ENCODE peak calls at places on chromosomes 2 and 18, in ten cellular contexts. U, S, F, C, W, E, L, B, G and V are unnamed samples.
A peak's percentile ranks its signal among the peaks of the same experiment; 100 is the strongest.

GRCh38 chr2:8421658-8422499 is 260.0 kb upstream of the ID2 start:
- DNase-seq in U (no peak), S (no peak), F (no peak), C (no peak), W (no peak), E (no peak), L (no peak), B (no peak), G (no peak), V (no peak)

GRCh38 chr2:118738524-118739308 is 108.7 kb downstream of the EN1 start:
- DNase-seq in U (peak; percentile 79), S (peak; percentile 88), F (peak; percentile 98), C (no peak), W (no peak), E (peak; percentile 98), L (peak; percentile 54), B (peak; percentile 9), G (no peak), V (peak; percentile 99)

GRCh38 chr18:2522112-2522511 is 49.2 kb downstream of the METTL4 start:
- DNase-seq in U (no peak), S (no peak), F (no peak), C (no peak), W (no peak), E (no peak), L (no peak), B (no peak), G (no peak), V (no peak)

GRCh38 chr18:3998698-3999333 is 456.3 kb downstream of the DLGAP1 start:
- DNase-seq in U (no peak), S (no peak), F (peak; percentile 34), C (no peak), W (no peak), E (peak; percentile 77), L (no peak), B (no peak), G (peak; percentile 13), V (peak; percentile 70)

GRCh38 chr18:62833494-62833893 is 118.2 kb downstream of the PHLPP1 start:
- DNase-seq in U (no peak), S (no peak), F (no peak), C (no peak), W (no peak), E (no peak), L (no peak), B (no peak), G (no peak), V (no peak)

GRCh38 chr18:79560042-79560860 is 119.4 kb upstream of the CTDP1 start:
- DNase-seq in U (no peak), S (no peak), F (no peak), C (no peak), W (peak; percentile 59), E (no peak), L (peak; percentile 32), B (no peak), G (no peak), V (no peak)

GRCh38 chr18:25061345-25061744 is 290.6 kb downstream of the ZNF521 start:
- DNase-seq in U (no peak), S (no peak), F (no peak), C (no peak), W (no peak), E (no peak), L (no peak), B (no peak), G (no peak), V (no peak)

GRCh38 chr18:313931-314330 is 46.1 kb upstream of the THOC1 start:
- DNase-seq in U (no peak), S (no peak), F (no peak), C (no peak), W (no peak), E (no peak), L (no peak), B (no peak), G (no peak), V (no peak)

GRCh38 chr2:68157002-68157401 is 686 bp upstream of the PNO1 start:
- DNase-seq in U (no peak), S (no peak), F (peak; percentile 27), C (no peak), W (peak; percentile 81), E (peak; percentile 16), L (no peak), B (no peak), G (no peak), V (no peak)

GRCh38 chr2:213285404-213285803 is 1.1 kb downstream of the SPAG16 start:
- DNase-seq in U (no peak), S (no peak), F (no peak), C (no peak), W (no peak), E (no peak), L (no peak), B (no peak), G (no peak), V (no peak)

DNA sequence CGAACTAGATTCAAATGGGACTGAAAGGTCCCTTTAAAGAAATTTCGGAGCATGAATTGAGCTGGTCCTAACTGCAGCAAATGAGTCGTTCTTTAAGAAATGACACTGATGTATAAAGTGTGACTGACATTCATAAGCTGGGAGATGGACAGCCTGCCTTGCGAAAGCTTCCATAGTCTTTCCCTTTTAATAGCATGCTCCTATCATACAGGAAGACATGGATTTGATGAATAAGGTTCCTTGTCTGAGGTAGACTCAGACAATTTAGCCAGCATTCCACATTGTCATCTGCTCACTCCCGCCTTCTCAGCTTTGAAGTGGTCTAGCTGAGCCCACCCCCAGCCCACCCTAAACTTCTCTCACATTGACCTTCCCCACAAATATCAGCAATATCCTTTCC is 264.9 kb downstream of the TSN start:
- DNase-seq in U (no peak), S (no peak), F (no peak), C (no peak), W (no peak), E (no peak), L (no peak), B (no peak), G (no peak), V (no peak)
- TF ChIP-seq CTCF in U (no peak), S (no peak), F (no peak), C (no peak), W (no peak), E (no peak), L (no peak), B (no peak), G (no peak), V (no peak)

GRCh38 chr18:32301976-32302743 is 112.3 kb downstream of the MEP1B start:
- DNase-seq in U (no peak), S (no peak), F (peak; percentile 93), C (no peak), W (no peak), E (peak; percentile 94), L (no peak), B (no peak), G (no peak), V (peak; percentile 90)
- H3K4me3 ChIP-seq in U (no peak overlapping the region), S (no peak overlapping the region), F (no peak overlapping the region), C (no peak overlapping the region), W (no peak overlapping the region), E (no peak overlapping the region), L (no peak overlapping the region), B (peak overlapping the region; percentile 39), G (no peak overlapping the region), V (no peak overlapping the region)

GRCh38 chr2:226716126-226716525 is 83.5 kb downstream of the IRS1 start:
- DNase-seq in U (no peak), S (no peak), F (no peak), C (no peak), W (no peak), E (no peak), L (no peak), B (no peak), G (no peak), V (no peak)

GRCh38 chr2:226721541-226721940 is 78.1 kb downstream of the IRS1 start:
- DNase-seq in U (peak; percentile 35), S (no peak), F (no peak), C (no peak), W (no peak), E (peak; percentile 36), L (peak; percentile 51), B (no peak), G (no peak), V (peak; percentile 66)

GRCh38 chr2:226725096-226725495 is 74.5 kb downstream of the IRS1 start:
- DNase-seq in U (no peak), S (no peak), F (no peak), C (no peak), W (no peak), E (peak; percentile 16), L (no peak), B (no peak), G (no peak), V (no peak)

GRCh38 chr2:226717719-226718118 is 81.9 kb downstream of the IRS1 start:
- DNase-seq in U (no peak), S (no peak), F (no peak), C (no peak), W (no peak), E (no peak), L (no peak), B (no peak), G (no peak), V (no peak)

GRCh38 chr2:226720948-226721347 is 78.7 kb downstream of the IRS1 start:
- DNase-seq in U (no peak), S (no peak), F (no peak), C (no peak), W (no peak), E (no peak), L (peak; percentile 82), B (no peak), G (no peak), V (no peak)
- TF ChIP-seq CTCF in U (no peak), S (no peak), F (no peak), C (no peak), W (no peak), E (no peak), L (no peak), B (no peak), G (no peak), V (no peak)

GRCh38 chr2:233944722-233945121 is 27.5 kb downstream of the TRPM8 start:
- DNase-seq in U (no peak), S (no peak), F (no peak), C (no peak), W (no peak), E (no peak), L (no peak), B (no peak), G (no peak), V (no peak)

GRCh38 chr2:233942731-233943130 is 25.6 kb downstream of the TRPM8 start:
- DNase-seq in U (no peak), S (no peak), F (no peak), C (no peak), W (no peak), E (no peak), L (no peak), B (no peak), G (no peak), V (no peak)

GRCh38 chr2:233940376-233941276 is 23.5 kb downstream of the TRPM8 start:
- DNase-seq in U (no peak), S (no peak), F (no peak), C (no peak), W (no peak), E (no peak), L (no peak), B (no peak), G (no peak), V (no peak)

GRCh38 chr2:233950078-233950825 is 33.1 kb downstream of the TRPM8 start:
- DNase-seq in U (no peak), S (no peak), F (no peak), C (no peak), W (no peak), E (no peak), L (no peak), B (no peak), G (no peak), V (no peak)

DNA sequence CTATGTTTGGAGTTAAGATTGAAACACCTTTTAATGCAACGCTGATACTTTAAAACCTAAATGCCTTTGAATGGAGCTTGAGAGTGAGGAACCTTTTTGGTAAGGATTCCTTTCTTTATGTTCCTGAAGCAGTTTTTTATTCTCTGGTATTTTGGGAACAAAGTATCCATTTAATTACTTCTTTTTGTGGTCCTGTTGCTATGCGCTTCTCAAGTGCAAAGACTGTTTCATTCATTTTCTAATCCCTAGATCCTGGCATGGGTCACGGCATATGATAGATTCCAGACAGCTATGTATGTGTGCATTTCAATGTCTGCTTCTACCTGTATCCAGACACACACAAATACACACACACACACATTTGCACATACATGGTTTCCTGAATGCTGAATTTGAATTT is 28.0 kb downstream of the TRPM8 start:
- DNase-seq in U (no peak), S (no peak), F (no peak), C (no peak), W (no peak), E (no peak), L (no peak), B (no peak), G (no peak), V (no peak)
- H3K4me3 ChIP-seq in U (no peak overlapping the region), S (no peak overlapping the region), F (no peak overlapping the region), C (no peak overlapping the region), W (no peak overlapping the region), E (no peak overlapping the region), L (no peak overlapping the region), B (no peak overlapping the region), G (no peak overlapping the region), V (no peak overlapping the region)